ENCODE peak calls at places on chromosomes 4 and X, in ten cellular contexts. V, K, A, E, J, U, F, X, L and M are unnamed samples.

GRCh38 chr4:114277690-114278089 is 298.2 kb upstream of the ARSJ start:
- DNase-seq in V (no peak), K (peak; percentile 43), A (peak; percentile 59), E (no peak), J (no peak), U (no peak), F (no peak), X (no peak), L (no peak), M (no peak)

GRCh38 chr4:165150545-165150944 is 37.9 kb upstream of the TMEM192 start:
- DNase-seq in V (no peak), K (no peak), A (no peak), E (no peak), J (no peak), U (no peak), F (no peak), X (no peak), L (no peak), M (no peak)

GRCh38 chr4:184951668-184952160 is 66.6 kb upstream of the HELT start:
- DNase-seq in V (no peak), K (no peak), A (no peak), E (no peak), J (no peak), U (no peak), F (no peak), X (no peak), L (no peak), M (no peak)

GRCh38 chrX:71871367-71871766 is 39.3 kb upstream of the NHSL2 start:
- DNase-seq in V (no peak), K (peak; percentile 85), A (no peak), E (no peak), J (no peak), U (no peak), F (no peak), X (no peak), L (no peak), M (no peak)

GRCh38 chrX:115968436-115969252 is 201.9 kb upstream of the AGTR2 start:
- DNase-seq in V (no peak), K (no peak), A (peak; percentile 60), E (peak; percentile 83), J (no peak), U (no peak), F (peak; percentile 73), X (no peak), L (peak; percentile 18), M (peak; percentile 68)

GRCh38 chr4:127857641-127858040 is 23.1 kb upstream of the PLK4 start:
- DNase-seq in V (no peak), K (peak; percentile 21), A (no peak), E (no peak), J (no peak), U (no peak), F (no peak), X (no peak), L (no peak), M (no peak)

GRCh38 chr4:121697626-121698025 is 846 bp upstream of the ANXA5 start:
- DNase-seq in V (no peak), K (no peak), A (no peak), E (no peak), J (no peak), U (no peak), F (no peak), X (no peak), L (no peak), M (no peak)

GRCh38 chrX:65516756-65517155 is 17.8 kb downstream of the LAS1L start:
- DNase-seq in V (no peak), K (no peak), A (no peak), E (no peak), J (no peak), U (no peak), F (no peak), X (no peak), L (peak; percentile 5), M (no peak)

GRCh38 chr4:163332526-163333405 is at the start of gene NPY1R:
- DNase-seq in V (no peak), K (peak; percentile 75), A (peak; percentile 86), E (peak; percentile 86), J (no peak), U (peak; percentile 88), F (peak; percentile 60), X (no peak), L (peak; percentile 38), M (peak; percentile 30)

GRCh38 chrX:104310084-104310483 is 55.4 kb upstream of the ESX1 start:
- DNase-seq in V (no peak), K (peak; percentile 39), A (peak; percentile 61), E (no peak), J (no peak), U (peak; percentile 29), F (no peak), X (no peak), L (peak; percentile 1), M (peak; percentile 1)

GRCh38 chr4:140153744-140154571 is at the start of gene MAML3:
- DNase-seq in V (peak; percentile 73), K (peak; percentile 97), A (peak; percentile 99), E (peak; percentile 96), J (peak; percentile 53), U (peak; percentile 90), F (peak; percentile 80), X (peak; percentile 31), L (peak; percentile 83), M (peak; percentile 89)

GRCh38 chrX:12956704-12957541 is 18.0 kb upstream of the TMSB4X start:
- DNase-seq in V (no peak), K (peak; percentile 67), A (peak; percentile 49), E (no peak), J (peak; percentile 43), U (no peak), F (no peak), X (no peak), L (no peak), M (peak; percentile 91)

GRCh38 chr4:66351761-66352160 is 681.5 kb upstream of the EPHA5 start:
- DNase-seq in V (no peak), K (no peak), A (no peak), E (no peak), J (no peak), U (no peak), F (no peak), X (no peak), L (no peak), M (no peak)

GRCh38 chr4:61995717-61996337 is 795.7 kb downstream of the ADGRL3 start:
- DNase-seq in V (no peak), K (no peak), A (no peak), E (no peak), J (no peak), U (no peak), F (no peak), X (no peak), L (no peak), M (no peak)

GRCh38 chrX:140602140-140602539 is 97.3 kb upstream of the SOX3 start:
- DNase-seq in V (no peak), K (no peak), A (no peak), E (no peak), J (no peak), U (no peak), F (no peak), X (no peak), L (no peak), M (no peak)

GRCh38 chr4:145502809-145503208 is 21.2 kb downstream of the SMAD1 start:
- DNase-seq in V (no peak), K (no peak), A (no peak), E (no peak), J (no peak), U (no peak), F (no peak), X (no peak), L (no peak), M (no peak)

GRCh38 chr4:20532096-20532495 is 168.2 kb upstream of the PACRGL start:
- DNase-seq in V (no peak), K (no peak), A (no peak), E (no peak), J (no peak), U (no peak), F (no peak), X (no peak), L (no peak), M (no peak)

GRCh38 chr4:128913228-128913627 is 103.7 kb downstream of the JADE1 start:
- DNase-seq in V (no peak), K (no peak), A (no peak), E (no peak), J (no peak), U (no peak), F (no peak), X (no peak), L (no peak), M (peak; percentile 42)

GRCh38 chrX:153411255-153411987 is at the start of gene ZFP92:
- DNase-seq in V (no peak), K (peak; percentile 5), A (peak; percentile 17), E (no peak), J (peak; percentile 6), U (peak; percentile 70), F (no peak), X (no peak), L (no peak), M (no peak)